ENCODE peak calls at places on chromosomes 13 and 19, in eight cellular contexts. One of them, this sample, is unnamed. For H3K4me1, the result is how much of the 10 kb centered on the place peaks cover.

GRCh38 chr13:38980628-38981078 is 10.0 kb downstream of the STOML3 start:
- DNase-seq in Peyer's patch: no peak
- DNase-seq in left lung: no peak
- DNase-seq in PC-9: no peak
- DNase-seq in breast epithelium: no peak
- DNase-seq in MM.1S: no peak
- DNase-seq in OCI-LY7: no peak
- DNase-seq in CD8-positive, alpha-beta memory T cell: no peak
- DNase-seq in this sample: no peak

GRCh38 chr19:3096902-3097326 is 2.8 kb downstream of the GNA11 start:
- DNase-seq in CD8-positive, alpha-beta memory T cell: no peak
- DNase-seq in breast epithelium: no peak
- DNase-seq in MM.1S: no peak
- DNase-seq in OCI-LY7: no peak
- DNase-seq in left lung: no peak
- DNase-seq in Peyer's patch: no peak
- DNase-seq in PC-9: no peak
- DNase-seq in this sample: no peak

GRCh38 chr13:40102854-40103253 is 447.4 kb downstream of the COG6 start:
- DNase-seq in Peyer's patch: no peak
- DNase-seq in CD8-positive, alpha-beta memory T cell: no peak
- DNase-seq in OCI-LY7: no peak
- DNase-seq in PC-9: peak
- DNase-seq in MM.1S: no peak
- DNase-seq in left lung: peak
- DNase-seq in breast epithelium: no peak
- DNase-seq in this sample: peak

GRCh38 chr13:28679628-28680027 is 20.7 kb downstream of the POMP start:
- DNase-seq in MM.1S: no peak
- DNase-seq in breast epithelium: no peak
- DNase-seq in PC-9: no peak
- DNase-seq in Peyer's patch: no peak
- DNase-seq in CD8-positive, alpha-beta memory T cell: no peak
- DNase-seq in OCI-LY7: no peak
- DNase-seq in left lung: no peak
- DNase-seq in this sample: no peak

GRCh38 chr13:98890186-98890585 is 87.7 kb downstream of the DOCK9 start:
- DNase-seq in breast epithelium: no peak
- DNase-seq in OCI-LY7: no peak
- DNase-seq in Peyer's patch: no peak
- DNase-seq in MM.1S: no peak
- DNase-seq in CD8-positive, alpha-beta memory T cell: no peak
- DNase-seq in PC-9: peak
- DNase-seq in left lung: no peak
- DNase-seq in this sample: no peak

GRCh38 chr13:39201075-39201630 is 162.9 kb downstream of the NHLRC3 start:
- DNase-seq in OCI-LY7: no peak
- DNase-seq in PC-9: no peak
- DNase-seq in MM.1S: no peak
- DNase-seq in breast epithelium: no peak
- DNase-seq in CD8-positive, alpha-beta memory T cell: no peak
- DNase-seq in Peyer's patch: no peak
- DNase-seq in left lung: no peak
- DNase-seq in this sample: no peak

GRCh38 chr19:13611596-13611995 is 105.3 kb upstream of the CACNA1A start:
- DNase-seq in breast epithelium: no peak
- DNase-seq in CD8-positive, alpha-beta memory T cell: no peak
- DNase-seq in left lung: no peak
- DNase-seq in PC-9: no peak
- DNase-seq in OCI-LY7: no peak
- DNase-seq in Peyer's patch: no peak
- DNase-seq in MM.1S: no peak
- DNase-seq in this sample: no peak

GRCh38 chr13:110187501-110188161 is 119.3 kb downstream of the COL4A1 start:
- DNase-seq in MM.1S: no peak
- DNase-seq in CD8-positive, alpha-beta memory T cell: no peak
- DNase-seq in breast epithelium: no peak
- DNase-seq in OCI-LY7: no peak
- DNase-seq in Peyer's patch: no peak
- DNase-seq in PC-9: no peak
- DNase-seq in left lung: no peak
- DNase-seq in this sample: no peak

GRCh38 chr19:7926021-7926726 is at the start of gene CTXN1:
- DNase-seq in CD8-positive, alpha-beta memory T cell: peak
- DNase-seq in breast epithelium: no peak
- DNase-seq in Peyer's patch: peak
- DNase-seq in OCI-LY7: peak
- DNase-seq in MM.1S: peak
- DNase-seq in left lung: peak
- DNase-seq in PC-9: peak
- DNase-seq in this sample: peak

GRCh38 chr19:51546650-51547396 is 15.4 kb upstream of the SIGLEC6 start:
- DNase-seq in left lung: no peak
- DNase-seq in CD8-positive, alpha-beta memory T cell: no peak
- DNase-seq in PC-9: no peak
- DNase-seq in OCI-LY7: no peak
- DNase-seq in breast epithelium: no peak
- DNase-seq in Peyer's patch: no peak
- DNase-seq in MM.1S: no peak
- DNase-seq in this sample: no peak

GRCh38 chr13:39876258-39876657 is 220.8 kb downstream of the COG6 start:
- DNase-seq in MM.1S: no peak
- DNase-seq in left lung: no peak
- DNase-seq in PC-9: no peak
- DNase-seq in breast epithelium: no peak
- DNase-seq in CD8-positive, alpha-beta memory T cell: no peak
- DNase-seq in Peyer's patch: no peak
- DNase-seq in OCI-LY7: no peak
- DNase-seq in this sample: no peak

GRCh38 chr13:99982021-99982740 is 597 bp downstream of the ZIC2 start:
- DNase-seq in PC-9: peak
- DNase-seq in breast epithelium: no peak
- DNase-seq in left lung: peak
- DNase-seq in OCI-LY7: no peak
- DNase-seq in CD8-positive, alpha-beta memory T cell: no peak
- DNase-seq in Peyer's patch: no peak
- DNase-seq in MM.1S: no peak
- DNase-seq in this sample: no peak

GRCh38 chr13:66994097-66994496 is 236.0 kb downstream of the PCDH9 start:
- DNase-seq in Peyer's patch: peak
- DNase-seq in OCI-LY7: peak
- DNase-seq in left lung: peak
- DNase-seq in PC-9: no peak
- DNase-seq in MM.1S: peak
- DNase-seq in CD8-positive, alpha-beta memory T cell: no peak
- DNase-seq in breast epithelium: peak
- DNase-seq in this sample: no peak

GRCh38 chr19:12198136-12198535 is 35.2 kb downstream of the ZNF136 start:
- DNase-seq in left lung: no peak
- DNase-seq in Peyer's patch: no peak
- DNase-seq in CD8-positive, alpha-beta memory T cell: no peak
- DNase-seq in OCI-LY7: no peak
- DNase-seq in breast epithelium: no peak
- DNase-seq in MM.1S: no peak
- DNase-seq in PC-9: no peak
- DNase-seq in this sample: no peak

GRCh38 chr13:36582977-36583376 is 90.8 kb upstream of the SERTM1 start:
- DNase-seq in PC-9: no peak
- DNase-seq in CD8-positive, alpha-beta memory T cell: no peak
- DNase-seq in breast epithelium: no peak
- DNase-seq in OCI-LY7: no peak
- DNase-seq in Peyer's patch: no peak
- DNase-seq in MM.1S: no peak
- DNase-seq in left lung: no peak
- DNase-seq in this sample: no peak

GRCh38 chr19:3695986-3696659 is 4.1 kb downstream of the PIP5K1C start:
- DNase-seq in MM.1S: no peak
- DNase-seq in PC-9: no peak
- DNase-seq in Peyer's patch: no peak
- DNase-seq in OCI-LY7: no peak
- DNase-seq in breast epithelium: no peak
- DNase-seq in left lung: no peak
- DNase-seq in CD8-positive, alpha-beta memory T cell: no peak
- DNase-seq in this sample: no peak

GRCh38 chr13:23500858-23501257 is 67.4 kb upstream of the SACS start:
- DNase-seq in Peyer's patch: no peak
- DNase-seq in MM.1S: no peak
- DNase-seq in left lung: no peak
- DNase-seq in OCI-LY7: no peak
- DNase-seq in PC-9: no peak
- DNase-seq in CD8-positive, alpha-beta memory T cell: no peak
- DNase-seq in breast epithelium: no peak
- DNase-seq in this sample: no peak

GRCh38 chr19:12880551-12881171 is 588 bp downstream of the DNASE2 start:
- DNase-seq in MM.1S: peak
- DNase-seq in breast epithelium: no peak
- DNase-seq in PC-9: no peak
- DNase-seq in left lung: peak
- DNase-seq in OCI-LY7: peak
- DNase-seq in CD8-positive, alpha-beta memory T cell: no peak
- DNase-seq in Peyer's patch: peak
- DNase-seq in this sample: no peak

DNA sequence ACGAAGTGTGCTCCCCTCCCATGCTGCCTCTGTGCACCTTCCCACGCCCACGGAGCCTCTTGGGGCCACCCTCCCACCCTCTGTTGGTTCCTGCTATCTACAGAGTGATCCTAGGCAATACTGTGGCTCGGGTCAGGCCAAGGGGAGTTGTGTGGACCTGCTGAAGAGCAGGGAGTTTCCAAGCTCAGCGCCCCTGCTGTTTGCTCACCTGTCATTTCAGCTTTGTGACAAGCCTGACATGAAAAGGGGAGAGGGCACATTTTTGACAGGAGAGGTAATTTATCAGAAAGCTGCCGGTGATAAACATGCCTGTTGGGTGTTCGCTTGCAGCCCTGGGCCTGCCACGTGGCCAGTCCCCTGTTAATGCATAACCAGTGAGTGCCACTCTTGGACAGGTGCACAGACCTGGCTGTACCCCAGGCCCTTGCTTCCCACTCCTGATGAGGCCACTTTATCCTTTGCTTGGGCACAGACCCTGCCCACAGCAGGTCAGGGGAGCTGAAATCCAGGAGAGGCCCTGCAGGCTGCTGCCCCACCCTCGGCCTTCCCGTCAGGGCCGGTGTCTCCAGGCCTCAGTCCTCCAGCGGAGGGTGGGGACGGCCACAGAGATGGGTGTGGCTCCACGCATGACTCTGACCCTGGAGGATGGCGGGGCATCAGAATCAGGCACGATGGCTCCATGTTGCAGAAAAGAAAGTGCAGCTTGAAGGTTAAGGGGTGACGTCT is 201.5 kb upstream of the GPR12 start:
- DNase-seq in OCI-LY7: no peak
- DNase-seq in MM.1S: no peak
- DNase-seq in breast epithelium: no peak
- DNase-seq in left lung: no peak
- DNase-seq in CD8-positive, alpha-beta memory T cell: no peak
- DNase-seq in Peyer's patch: no peak
- DNase-seq in PC-9: no peak
- DNase-seq in this sample: no peak
- H3K4me1 ChIP-seq in OCI-LY7: under half
- H3K4me1 ChIP-seq in MM.1S: under half
- H3K4me1 ChIP-seq in breast epithelium: under half
- H3K4me1 ChIP-seq in left lung: under half
- H3K4me1 ChIP-seq in CD8-positive, alpha-beta memory T cell: under half
- H3K4me1 ChIP-seq in Peyer's patch: under half
- H3K4me1 ChIP-seq in PC-9: under half
- H3K4me1 ChIP-seq in this sample: under half

GRCh38 chr19:1858412-1859081 is 4.8 kb downstream of the KLF16 start:
- DNase-seq in left lung: no peak
- DNase-seq in OCI-LY7: no peak
- DNase-seq in Peyer's patch: no peak
- DNase-seq in PC-9: no peak
- DNase-seq in MM.1S: no peak
- DNase-seq in CD8-positive, alpha-beta memory T cell: no peak
- DNase-seq in breast epithelium: no peak
- DNase-seq in this sample: no peak
- H3K4me1 ChIP-seq in left lung: half or more
- H3K4me1 ChIP-seq in OCI-LY7: half or more
- H3K4me1 ChIP-seq in Peyer's patch: under half
- H3K4me1 ChIP-seq in PC-9: under half
- H3K4me1 ChIP-seq in MM.1S: under half
- H3K4me1 ChIP-seq in CD8-positive, alpha-beta memory T cell: half or more
- H3K4me1 ChIP-seq in breast epithelium: under half
- H3K4me1 ChIP-seq in this sample: half or more

GRCh38 chr19:18508585-18508984 is 13.3 kb downstream of the ELL start:
- DNase-seq in OCI-LY7: no peak
- DNase-seq in Peyer's patch: no peak
- DNase-seq in left lung: no peak
- DNase-seq in PC-9: no peak
- DNase-seq in CD8-positive, alpha-beta memory T cell: no peak
- DNase-seq in MM.1S: no peak
- DNase-seq in breast epithelium: no peak
- DNase-seq in this sample: no peak
- H3K4me1 ChIP-seq in OCI-LY7: under half
- H3K4me1 ChIP-seq in Peyer's patch: half or more
- H3K4me1 ChIP-seq in left lung: under half
- H3K4me1 ChIP-seq in PC-9: under half
- H3K4me1 ChIP-seq in CD8-positive, alpha-beta memory T cell: half or more
- H3K4me1 ChIP-seq in MM.1S: under half
- H3K4me1 ChIP-seq in breast epithelium: under half
- H3K4me1 ChIP-seq in this sample: half or more

GRCh38 chr13:114124486-114124885 is 7.9 kb downstream of the RASA3 start:
- DNase-seq in PC-9: no peak
- DNase-seq in Peyer's patch: no peak
- DNase-seq in CD8-positive, alpha-beta memory T cell: no peak
- DNase-seq in MM.1S: no peak
- DNase-seq in left lung: peak
- DNase-seq in breast epithelium: no peak
- DNase-seq in OCI-LY7: no peak
- DNase-seq in this sample: no peak
- H3K4me1 ChIP-seq in PC-9: under half
- H3K4me1 ChIP-seq in Peyer's patch: under half
- H3K4me1 ChIP-seq in CD8-positive, alpha-beta memory T cell: half or more
- H3K4me1 ChIP-seq in MM.1S: under half
- H3K4me1 ChIP-seq in left lung: under half
- H3K4me1 ChIP-seq in breast epithelium: under half
- H3K4me1 ChIP-seq in OCI-LY7: under half
- H3K4me1 ChIP-seq in this sample: half or more

DNA sequence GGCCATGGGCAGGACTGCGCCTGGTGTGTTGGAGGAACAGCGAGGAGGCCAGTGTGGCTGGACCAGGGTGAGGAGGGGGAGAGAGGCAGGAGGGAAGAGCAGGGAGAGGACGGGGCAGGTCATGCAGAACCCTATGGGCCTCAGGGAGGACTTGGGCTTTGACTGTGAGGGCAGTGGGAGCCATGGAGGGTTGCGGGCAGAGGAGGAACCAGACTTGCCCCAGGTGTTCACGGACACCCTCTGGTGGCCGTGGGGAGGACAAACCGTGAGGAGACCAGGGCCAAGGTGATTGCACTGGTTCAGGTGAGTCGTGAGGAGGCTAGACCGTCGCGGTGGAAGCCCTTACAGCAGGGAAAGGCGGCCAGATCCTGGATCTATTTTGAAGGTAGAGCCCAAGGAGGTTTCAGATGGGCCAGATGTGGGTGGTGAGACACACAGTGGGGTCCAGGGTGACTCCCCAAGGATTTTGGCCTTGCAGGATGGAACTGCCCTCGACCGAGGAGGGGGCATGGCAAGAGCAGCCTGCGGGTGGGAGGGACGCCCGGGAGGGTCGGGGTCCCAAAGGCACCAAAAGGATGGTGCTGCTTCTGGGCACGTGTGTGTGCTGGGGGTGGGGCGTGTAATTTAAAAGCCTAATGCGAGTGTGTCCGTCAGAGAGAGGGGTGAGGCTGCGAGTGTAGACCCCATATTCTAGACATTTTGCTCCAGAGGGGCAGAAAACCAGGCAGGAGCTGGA is 2.7 kb upstream of the REXO1 start:
- DNase-seq in MM.1S: no peak
- DNase-seq in Peyer's patch: no peak
- DNase-seq in PC-9: no peak
- DNase-seq in OCI-LY7: no peak
- DNase-seq in CD8-positive, alpha-beta memory T cell: no peak
- DNase-seq in left lung: no peak
- DNase-seq in breast epithelium: no peak
- DNase-seq in this sample: no peak
- H3K4me1 ChIP-seq in MM.1S: under half
- H3K4me1 ChIP-seq in Peyer's patch: under half
- H3K4me1 ChIP-seq in PC-9: under half
- H3K4me1 ChIP-seq in OCI-LY7: half or more
- H3K4me1 ChIP-seq in CD8-positive, alpha-beta memory T cell: half or more
- H3K4me1 ChIP-seq in left lung: under half
- H3K4me1 ChIP-seq in breast epithelium: under half
- H3K4me1 ChIP-seq in this sample: half or more

This sample was measured in effector memory CD4-positive, alpha-beta T cell.